ENCODE peak calls at places on chromosomes 12 and 14, in four cellular contexts. One of them, this sample, is unnamed. For H3K9me3, the result is how much of the 10 kb centered on the place peaks cover.

GRCh38 chr12:40733871-40734270 is 41.6 kb downstream of the CNTN1 start:
- DNase-seq in heart left ventricle: no peak
- DNase-seq in lower lobe of right lung: no peak
- DNase-seq in breast epithelium: no peak
- DNase-seq in this sample: no peak

GRCh38 chr12:68608191-68608590 is 2.5 kb upstream of the RAP1B start:
- DNase-seq in heart left ventricle: no peak
- DNase-seq in lower lobe of right lung: no peak
- DNase-seq in breast epithelium: no peak
- DNase-seq in this sample: no peak

GRCh38 chr12:109458771-109459208 is 18.3 kb downstream of the KCTD10 start:
- DNase-seq in heart left ventricle: no peak
- DNase-seq in lower lobe of right lung: no peak
- DNase-seq in breast epithelium: no peak
- DNase-seq in this sample: no peak

GRCh38 chr12:50006754-50007442 is 18.4 kb downstream of the RACGAP1 start:
- DNase-seq in breast epithelium: no peak
- DNase-seq in heart left ventricle: no peak
- DNase-seq in lower lobe of right lung: no peak
- DNase-seq in this sample: no peak

GRCh38 chr14:89543420-89543790 is 126.4 kb upstream of the FOXN3 start:
- DNase-seq in lower lobe of right lung: no peak
- DNase-seq in heart left ventricle: no peak
- DNase-seq in breast epithelium: no peak
- DNase-seq in this sample: no peak

GRCh38 chr12:29146201-29146600 is 2.9 kb upstream of the FAR2 start:
- DNase-seq in lower lobe of right lung: no peak
- DNase-seq in breast epithelium: no peak
- DNase-seq in heart left ventricle: no peak
- DNase-seq in this sample: no peak

GRCh38 chr14:34018564-34019244 is 67.8 kb upstream of the EGLN3 start:
- DNase-seq in lower lobe of right lung: no peak
- DNase-seq in breast epithelium: no peak
- DNase-seq in heart left ventricle: peak
- DNase-seq in this sample: no peak

GRCh38 chr14:53715390-53715730 is 241.3 kb downstream of the BMP4 start:
- DNase-seq in lower lobe of right lung: no peak
- DNase-seq in heart left ventricle: no peak
- DNase-seq in breast epithelium: no peak
- DNase-seq in this sample: no peak

GRCh38 chr12:124904306-124905098 is 9.9 kb downstream of the UBC start:
- DNase-seq in lower lobe of right lung: peak
- DNase-seq in breast epithelium: peak
- DNase-seq in heart left ventricle: peak
- DNase-seq in this sample: no peak

GRCh38 chr12:34287986-34288962 is 266.0 kb downstream of the ALG10 start:
- DNase-seq in lower lobe of right lung: peak
- DNase-seq in breast epithelium: no peak
- DNase-seq in heart left ventricle: no peak
- DNase-seq in this sample: no peak
- H3K9me3 ChIP-seq in lower lobe of right lung: under half
- H3K9me3 ChIP-seq in breast epithelium: half or more
- H3K9me3 ChIP-seq in heart left ventricle: under half
- H3K9me3 ChIP-seq in this sample: under half

GRCh38 chr12:51407604-51408003 is 16.4 kb upstream of the GALNT6 start:
- DNase-seq in lower lobe of right lung: no peak
- DNase-seq in heart left ventricle: no peak
- DNase-seq in breast epithelium: no peak
- DNase-seq in this sample: no peak
- H3K9me3 ChIP-seq in lower lobe of right lung: under half
- H3K9me3 ChIP-seq in heart left ventricle: under half
- H3K9me3 ChIP-seq in breast epithelium: under half
- H3K9me3 ChIP-seq in this sample: under half

GRCh38 chr14:70685480-70686197 is 43.9 kb downstream of the TTC9 start:
- DNase-seq in lower lobe of right lung: no peak
- DNase-seq in heart left ventricle: no peak
- DNase-seq in breast epithelium: no peak
- DNase-seq in this sample: no peak
- H3K9me3 ChIP-seq in lower lobe of right lung: under half
- H3K9me3 ChIP-seq in heart left ventricle: under half
- H3K9me3 ChIP-seq in breast epithelium: under half
- H3K9me3 ChIP-seq in this sample: under half

DNA sequence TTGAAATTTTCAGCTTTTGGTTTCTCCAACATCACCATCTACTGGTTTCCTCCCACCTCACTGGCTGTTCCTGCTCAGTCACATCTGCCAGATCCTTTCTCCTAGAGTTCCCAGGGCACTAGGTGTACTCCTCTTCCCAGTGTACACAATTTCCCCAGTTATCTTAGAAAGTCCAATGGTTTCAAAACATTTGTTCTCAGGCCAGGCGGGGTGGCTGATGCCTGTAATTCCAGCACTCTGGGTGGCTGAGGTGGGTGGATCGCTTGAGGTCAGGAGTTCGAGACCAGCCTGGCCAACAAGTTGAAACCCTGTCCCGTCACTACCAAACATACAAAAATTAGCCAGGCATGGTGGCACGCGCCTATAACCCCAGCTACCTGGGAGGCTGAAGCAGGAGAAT is 60.7 kb downstream of the SPPL3 start:
- DNase-seq in heart left ventricle: no peak
- DNase-seq in breast epithelium: no peak
- DNase-seq in lower lobe of right lung: no peak
- DNase-seq in this sample: no peak
- H3K9me3 ChIP-seq in heart left ventricle: under half
- H3K9me3 ChIP-seq in breast epithelium: under half
- H3K9me3 ChIP-seq in lower lobe of right lung: under half
- H3K9me3 ChIP-seq in this sample: under half

GRCh38 chr12:65825323-65825572 is 965 bp downstream of the HMGA2 start:
- DNase-seq in lower lobe of right lung: no peak
- DNase-seq in heart left ventricle: no peak
- DNase-seq in breast epithelium: no peak
- DNase-seq in this sample: no peak

GRCh38 chr12:65823481-65824313 is 586 bp upstream of the HMGA2 start:
- DNase-seq in breast epithelium: no peak
- DNase-seq in lower lobe of right lung: peak
- DNase-seq in heart left ventricle: no peak
- DNase-seq in this sample: no peak

GRCh38 chr12:65821336-65821735 is 2.9 kb upstream of the HMGA2 start:
- DNase-seq in breast epithelium: no peak
- DNase-seq in lower lobe of right lung: no peak
- DNase-seq in heart left ventricle: no peak
- DNase-seq in this sample: no peak

GRCh38 chr12:65824314-65824563 is at the start of gene HMGA2:
- DNase-seq in lower lobe of right lung: peak
- DNase-seq in breast epithelium: no peak
- DNase-seq in heart left ventricle: no peak
- DNase-seq in this sample: no peak

GRCh38 chr12:65822732-65823480 is 1.4 kb upstream of the HMGA2 start:
- DNase-seq in lower lobe of right lung: no peak
- DNase-seq in heart left ventricle: no peak
- DNase-seq in breast epithelium: no peak
- DNase-seq in this sample: no peak
- H3K9me3 ChIP-seq in lower lobe of right lung: under half
- H3K9me3 ChIP-seq in heart left ventricle: under half
- H3K9me3 ChIP-seq in breast epithelium: under half
- H3K9me3 ChIP-seq in this sample: under half

DNA sequence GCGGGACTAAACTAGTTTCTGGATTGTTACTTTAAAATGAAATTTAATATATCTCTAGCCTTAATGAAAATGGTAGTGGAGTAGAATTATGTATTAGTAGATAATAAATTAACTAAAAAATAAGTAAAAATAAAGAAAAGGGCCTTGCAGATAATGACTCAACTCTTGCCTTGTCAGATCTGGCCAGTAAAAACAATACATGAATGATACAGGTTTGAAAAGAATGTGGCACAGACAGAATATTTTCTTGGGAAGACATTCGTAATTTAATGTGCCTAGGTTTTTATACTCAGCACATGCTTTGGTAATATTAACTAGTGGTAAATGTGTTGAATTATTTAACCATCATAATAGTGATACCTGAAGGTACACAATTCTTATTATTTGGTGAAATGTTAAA is 28.3 kb downstream of the ATF7IP start:
- DNase-seq in lower lobe of right lung: no peak
- DNase-seq in breast epithelium: no peak
- DNase-seq in heart left ventricle: no peak
- DNase-seq in this sample: no peak
- H3K9me3 ChIP-seq in lower lobe of right lung: under half
- H3K9me3 ChIP-seq in breast epithelium: under half
- H3K9me3 ChIP-seq in heart left ventricle: under half
- H3K9me3 ChIP-seq in this sample: under half

DNA sequence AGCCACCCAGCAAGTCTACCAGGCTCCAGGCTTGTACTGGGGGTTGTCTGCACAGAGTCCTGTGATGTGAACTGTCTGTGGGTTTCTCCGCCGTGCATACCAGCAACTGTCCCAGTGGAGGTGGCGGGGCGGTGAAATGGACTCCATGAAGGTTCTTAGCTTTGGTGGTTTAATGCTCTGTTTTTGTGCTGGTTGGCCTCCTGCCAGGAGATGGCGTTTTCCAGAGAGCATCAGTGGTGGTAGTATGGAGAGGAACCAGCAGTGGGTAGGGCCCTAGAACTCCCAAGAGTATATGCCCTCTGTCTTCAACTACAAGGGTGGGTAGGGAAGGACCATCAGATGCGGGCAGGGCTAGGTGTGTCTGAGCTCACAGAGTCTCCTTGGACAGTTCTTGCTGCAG is 303.8 kb downstream of the TMEM121 start:
- DNase-seq in heart left ventricle: no peak
- DNase-seq in breast epithelium: no peak
- DNase-seq in lower lobe of right lung: no peak
- DNase-seq in this sample: no peak
- H3K9me3 ChIP-seq in heart left ventricle: under half
- H3K9me3 ChIP-seq in breast epithelium: under half
- H3K9me3 ChIP-seq in lower lobe of right lung: under half
- H3K9me3 ChIP-seq in this sample: under half